ENCODE peak calls at places on chromosomes 7 and 10, in six cellular contexts. One of them, this sample, is unnamed.

GRCh38 chr7:24917510-24918239 is 62.3 kb downstream of the OSBPL3 start:
- DNase-seq in GM12878: no peak
- DNase-seq in HCT116: no peak
- DNase-seq in SK-N-SH: no peak
- DNase-seq in HepG2: no peak
- DNase-seq in H1: peak; percentile 24
- DNase-seq in this sample: no peak

GRCh38 chr7:47953822-47954221 is 5.6 kb upstream of the PKD1L1 start:
- DNase-seq in GM12878: no peak
- DNase-seq in HCT116: no peak
- DNase-seq in SK-N-SH: no peak
- DNase-seq in HepG2: no peak
- DNase-seq in H1: no peak
- DNase-seq in this sample: no peak

GRCh38 chr10:92153-92552 is 43.1 kb upstream of the TUBB8 start:
- DNase-seq in GM12878: no peak
- DNase-seq in HCT116: no peak
- DNase-seq in SK-N-SH: no peak
- DNase-seq in HepG2: no peak
- DNase-seq in H1: no peak
- DNase-seq in this sample: no peak

GRCh38 chr10:1809139-1809755 is 71.9 kb upstream of the ADARB2 start:
- DNase-seq in GM12878: no peak
- DNase-seq in HCT116: no peak
- DNase-seq in SK-N-SH: no peak
- DNase-seq in HepG2: no peak
- DNase-seq in H1: no peak
- DNase-seq in this sample: no peak

GRCh38 chr7:121872831-121873764 is at the start of gene PTPRZ1:
- DNase-seq in GM12878: no peak
- DNase-seq in HCT116: no peak
- DNase-seq in SK-N-SH: peak; percentile 68
- DNase-seq in HepG2: no peak
- DNase-seq in H1: peak; percentile 86
- DNase-seq in this sample: no peak

GRCh38 chr7:158586499-158587191 is 978 bp downstream of the PTPRN2 start:
- DNase-seq in GM12878: no peak
- DNase-seq in HCT116: no peak
- DNase-seq in SK-N-SH: peak; percentile 76
- DNase-seq in HepG2: no peak
- DNase-seq in H1: no peak
- DNase-seq in this sample: no peak

GRCh38 chr7:148515237-148515636 is 75.3 kb upstream of the C7orf33 start:
- DNase-seq in GM12878: no peak
- DNase-seq in HCT116: no peak
- DNase-seq in SK-N-SH: no peak
- DNase-seq in HepG2: no peak
- DNase-seq in H1: no peak
- DNase-seq in this sample: no peak

GRCh38 chr10:132434405-132435005 is 37.5 kb downstream of the PWWP2B start:
- DNase-seq in GM12878: no peak
- DNase-seq in HCT116: no peak
- DNase-seq in SK-N-SH: peak; percentile 39
- DNase-seq in HepG2: no peak
- DNase-seq in H1: no peak
- DNase-seq in this sample: no peak

GRCh38 chr7:158003441-158004122 is 584.0 kb downstream of the PTPRN2 start:
- DNase-seq in GM12878: no peak
- DNase-seq in HCT116: no peak
- DNase-seq in SK-N-SH: no peak
- DNase-seq in HepG2: no peak
- DNase-seq in H1: no peak
- DNase-seq in this sample: no peak

GRCh38 chr7:107254398-107254985 is 85.7 kb downstream of the HBP1 start:
- DNase-seq in GM12878: no peak
- DNase-seq in HCT116: no peak
- DNase-seq in SK-N-SH: no peak
- DNase-seq in HepG2: no peak
- DNase-seq in H1: no peak
- DNase-seq in this sample: no peak
- TF ChIP-seq SIN3A in GM12878: no peak
- TF ChIP-seq SIN3A in HCT116: no peak
- TF ChIP-seq SIN3A in SK-N-SH: no peak
- TF ChIP-seq SIN3A in HepG2: no peak
- TF ChIP-seq SIN3A in H1: no peak
- TF ChIP-seq SIN3A in this sample: no peak

GRCh38 chr10:103445767-103446567 is 6.2 kb downstream of the CALHM2 start:
- DNase-seq in GM12878: no peak
- DNase-seq in HCT116: no peak
- DNase-seq in SK-N-SH: no peak
- DNase-seq in HepG2: no peak
- DNase-seq in H1: no peak
- DNase-seq in this sample: no peak
- TF ChIP-seq POLR2AphosphoS5 in GM12878: no peak
- TF ChIP-seq POLR2AphosphoS5 in HCT116: no peak
- TF ChIP-seq POLR2AphosphoS5 in SK-N-SH: no peak
- TF ChIP-seq POLR2AphosphoS5 in HepG2: no peak
- TF ChIP-seq POLR2AphosphoS5 in H1: no peak
- TF ChIP-seq POLR2AphosphoS5 in this sample: no peak

DNA sequence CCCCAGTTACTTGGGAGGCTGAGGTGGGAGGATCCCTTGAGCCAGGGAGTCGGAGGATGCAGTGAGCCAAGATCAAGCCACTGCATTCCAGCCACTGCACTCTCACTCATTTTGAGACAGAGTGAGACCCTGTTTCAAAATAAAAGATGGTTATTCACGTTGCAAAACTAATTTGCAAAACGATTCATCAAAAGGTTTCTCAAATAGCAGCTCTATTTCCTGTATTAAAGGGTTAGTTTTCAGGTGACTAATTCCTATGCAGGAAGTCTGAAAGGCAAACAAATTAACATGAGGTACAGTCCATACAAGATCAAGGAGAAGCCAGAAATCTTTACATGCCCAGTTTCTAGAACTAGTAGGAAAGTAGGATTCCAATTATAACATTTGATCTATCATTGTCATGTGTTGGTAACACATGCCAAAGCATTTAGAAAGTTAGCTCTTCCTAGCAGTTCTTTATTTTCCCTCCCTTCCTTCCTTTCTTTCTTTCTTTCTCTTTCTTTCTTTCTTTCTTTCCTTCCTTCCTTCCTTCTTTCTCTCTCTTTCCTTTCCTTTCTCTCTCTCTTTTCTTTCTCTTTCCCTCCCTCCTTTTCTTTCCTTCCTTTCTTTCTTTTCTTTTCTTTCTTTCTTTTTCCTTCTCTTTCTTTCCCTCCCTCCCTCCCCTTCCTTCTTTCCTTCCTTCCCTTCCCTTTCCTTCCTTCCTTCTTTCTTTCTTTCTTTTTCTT is 49.3 kb downstream of the DENND2A start:
- DNase-seq in GM12878: no peak
- DNase-seq in HCT116: no peak
- DNase-seq in SK-N-SH: no peak
- DNase-seq in HepG2: no peak
- DNase-seq in H1: no peak
- DNase-seq in this sample: no peak
- TF ChIP-seq SIN3A in GM12878: no peak
- TF ChIP-seq SIN3A in HCT116: no peak
- TF ChIP-seq SIN3A in SK-N-SH: no peak
- TF ChIP-seq SIN3A in HepG2: no peak
- TF ChIP-seq SIN3A in H1: no peak
- TF ChIP-seq SIN3A in this sample: no peak

DNA sequence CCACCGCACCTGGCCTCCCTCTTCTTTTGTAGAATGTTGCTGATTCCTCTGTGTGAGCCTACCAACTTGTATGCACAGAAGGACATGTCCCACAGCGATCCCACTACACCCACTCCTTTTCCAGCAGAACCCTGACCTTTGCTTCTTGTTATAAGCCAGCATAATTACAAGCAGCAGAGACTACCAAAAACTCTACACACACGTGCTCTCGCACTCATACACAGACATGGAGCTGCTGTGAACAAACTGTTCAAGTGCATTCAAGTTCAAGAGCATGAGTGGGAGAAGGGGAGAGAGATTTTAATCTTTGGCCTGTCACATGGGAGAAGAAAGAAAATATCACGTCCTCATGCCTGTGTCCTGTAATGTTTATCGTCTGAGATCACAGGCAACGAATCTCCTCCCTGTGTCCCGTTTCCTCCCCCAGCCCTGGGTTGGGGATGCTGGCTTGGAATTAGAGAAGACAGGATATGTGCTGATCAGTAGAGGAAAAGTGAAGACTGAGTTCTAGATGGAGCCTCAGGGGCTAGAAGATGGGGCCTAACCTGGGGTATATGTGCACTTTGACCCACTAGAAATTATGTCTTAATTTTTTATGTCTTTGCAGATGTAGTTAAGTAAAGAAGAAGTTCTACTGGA is 79.6 kb downstream of the NHLRC2 start:
- DNase-seq in GM12878: no peak
- DNase-seq in HCT116: no peak
- DNase-seq in SK-N-SH: no peak
- DNase-seq in HepG2: no peak
- DNase-seq in H1: no peak
- DNase-seq in this sample: no peak
- TF ChIP-seq POLR2AphosphoS5 in GM12878: no peak
- TF ChIP-seq POLR2AphosphoS5 in HCT116: no peak
- TF ChIP-seq POLR2AphosphoS5 in SK-N-SH: no peak
- TF ChIP-seq POLR2AphosphoS5 in HepG2: no peak
- TF ChIP-seq POLR2AphosphoS5 in H1: no peak
- TF ChIP-seq POLR2AphosphoS5 in this sample: no peak

GRCh38 chr10:93150990-93151547 is 77.4 kb downstream of the CYP26A1 start:
- DNase-seq in GM12878: no peak
- DNase-seq in HCT116: no peak
- DNase-seq in SK-N-SH: no peak
- DNase-seq in HepG2: no peak
- DNase-seq in H1: no peak
- DNase-seq in this sample: no peak

GRCh38 chr10:93148476-93148875 is 74.8 kb downstream of the CYP26A1 start:
- DNase-seq in GM12878: no peak
- DNase-seq in HCT116: no peak
- DNase-seq in SK-N-SH: no peak
- DNase-seq in HepG2: no peak
- DNase-seq in H1: no peak
- DNase-seq in this sample: no peak

GRCh38 chr10:93152136-93152535 is 78.4 kb downstream of the CYP26A1 start:
- DNase-seq in GM12878: no peak
- DNase-seq in HCT116: no peak
- DNase-seq in SK-N-SH: no peak
- DNase-seq in HepG2: no peak
- DNase-seq in H1: no peak
- DNase-seq in this sample: no peak

GRCh38 chr10:93150289-93150688 is 76.6 kb downstream of the CYP26A1 start:
- DNase-seq in GM12878: no peak
- DNase-seq in HCT116: no peak
- DNase-seq in SK-N-SH: no peak
- DNase-seq in HepG2: no peak
- DNase-seq in H1: no peak
- DNase-seq in this sample: no peak

DNA sequence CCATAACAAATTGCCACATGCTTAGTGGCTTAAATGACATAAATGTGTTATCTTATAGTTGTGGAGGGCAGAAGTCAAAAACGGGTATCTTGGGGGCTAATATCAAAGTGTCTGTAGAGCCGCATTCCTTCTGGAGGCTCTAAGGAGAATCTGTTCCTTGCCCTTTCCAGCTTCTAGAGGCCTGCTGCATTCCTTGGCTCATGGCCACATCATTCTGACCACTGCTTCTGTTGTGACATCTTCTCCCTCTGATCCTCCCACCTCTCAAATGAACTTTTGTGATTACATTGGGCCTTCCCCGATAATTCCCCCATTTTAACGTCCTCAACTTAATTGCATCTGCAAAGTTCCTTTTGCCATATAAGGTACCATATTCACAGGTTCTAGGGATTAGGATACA is 76.1 kb downstream of the CYP26A1 start:
- DNase-seq in GM12878: no peak
- DNase-seq in HCT116: no peak
- DNase-seq in SK-N-SH: no peak
- DNase-seq in HepG2: no peak
- DNase-seq in H1: no peak
- DNase-seq in this sample: no peak
- TF ChIP-seq SIN3A in GM12878: no peak
- TF ChIP-seq SIN3A in HCT116: no peak
- TF ChIP-seq SIN3A in SK-N-SH: no peak
- TF ChIP-seq SIN3A in HepG2: no peak
- TF ChIP-seq SIN3A in H1: no peak
- TF ChIP-seq SIN3A in this sample: no peak

GRCh38 chr7:137993395-137993743 is 8.5 kb downstream of the CREB3L2 start:
- DNase-seq in GM12878: no peak
- DNase-seq in HCT116: no peak
- DNase-seq in SK-N-SH: no peak
- DNase-seq in HepG2: no peak
- DNase-seq in H1: no peak
- DNase-seq in this sample: no peak

GRCh38 chr7:137992042-137992737 is 9.7 kb downstream of the CREB3L2 start:
- DNase-seq in GM12878: no peak
- DNase-seq in HCT116: no peak
- DNase-seq in SK-N-SH: no peak
- DNase-seq in HepG2: peak; percentile 98
- DNase-seq in H1: no peak
- DNase-seq in this sample: no peak

GRCh38 chr7:137990251-137990901 is 11.5 kb downstream of the CREB3L2 start:
- DNase-seq in GM12878: no peak
- DNase-seq in HCT116: no peak
- DNase-seq in SK-N-SH: no peak
- DNase-seq in HepG2: no peak
- DNase-seq in H1: no peak
- DNase-seq in this sample: no peak

GRCh38 chr7:137994091-137994688 is 7.7 kb downstream of the CREB3L2 start:
- DNase-seq in GM12878: no peak
- DNase-seq in HCT116: no peak
- DNase-seq in SK-N-SH: no peak
- DNase-seq in HepG2: no peak
- DNase-seq in H1: no peak
- DNase-seq in this sample: no peak

GRCh38 chr7:137992738-137993394 is 9.0 kb downstream of the CREB3L2 start:
- DNase-seq in GM12878: no peak
- DNase-seq in HCT116: no peak
- DNase-seq in SK-N-SH: no peak
- DNase-seq in HepG2: peak; percentile 78
- DNase-seq in H1: no peak
- DNase-seq in this sample: no peak
- TF ChIP-seq POLR2AphosphoS5 in GM12878: no peak
- TF ChIP-seq POLR2AphosphoS5 in HCT116: no peak
- TF ChIP-seq POLR2AphosphoS5 in SK-N-SH: peak; percentile 92
- TF ChIP-seq POLR2AphosphoS5 in HepG2: no peak
- TF ChIP-seq POLR2AphosphoS5 in H1: no peak
- TF ChIP-seq POLR2AphosphoS5 in this sample: no peak

This sample was measured in Panc1.